ENCODE peak calls at places on chromosomes 7 and 10, in four cellular contexts. One of them, this sample, is unnamed.

GRCh38 chr7:111829221-111829620 is 266.9 kb upstream of the IMMP2L start:
- DNase-seq in neural progenitor cell: no peak
- DNase-seq in GM23248: no peak
- DNase-seq in SK-N-SH: no peak
- DNase-seq in this sample: no peak

GRCh38 chr7:127877951-127878350 is 153.3 kb downstream of the LRRC4 start:
- DNase-seq in neural progenitor cell: no peak
- DNase-seq in GM23248: no peak
- DNase-seq in SK-N-SH: no peak
- DNase-seq in this sample: no peak

GRCh38 chr10:21293518-21294356 is 231.7 kb downstream of the SKIDA1 start:
- DNase-seq in neural progenitor cell: peak; percentile 64
- DNase-seq in GM23248: no peak
- DNase-seq in SK-N-SH: no peak
- DNase-seq in this sample: no peak

GRCh38 chr10:50991496-50992355 is 82.6 kb upstream of the PRKG1 start:
- DNase-seq in neural progenitor cell: peak; percentile 58
- DNase-seq in GM23248: peak; percentile 79
- DNase-seq in SK-N-SH: peak; percentile 64
- DNase-seq in this sample: no peak

GRCh38 chr10:76581685-76582084 is 1055.9 kb downstream of the KCNMA1 start:
- DNase-seq in neural progenitor cell: no peak
- DNase-seq in GM23248: no peak
- DNase-seq in SK-N-SH: no peak
- DNase-seq in this sample: no peak

GRCh38 chr7:159145544-159145891 is 851 bp upstream of the VIPR2 start:
- DNase-seq in neural progenitor cell: no peak
- DNase-seq in GM23248: peak; percentile 2
- DNase-seq in SK-N-SH: peak; percentile 54
- DNase-seq in this sample: no peak

GRCh38 chr10:30017576-30017975 is 41.8 kb downstream of the JCAD start:
- DNase-seq in neural progenitor cell: no peak
- DNase-seq in GM23248: no peak
- DNase-seq in SK-N-SH: no peak
- DNase-seq in this sample: no peak

GRCh38 chr10:132420469-132421376 is 23.7 kb downstream of the PWWP2B start:
- DNase-seq in neural progenitor cell: no peak
- DNase-seq in GM23248: peak; percentile 20
- DNase-seq in SK-N-SH: peak; percentile 43
- DNase-seq in this sample: peak; percentile 52

GRCh38 chr10:1404236-1404952 is 332.9 kb downstream of the ADARB2 start:
- DNase-seq in neural progenitor cell: no peak
- DNase-seq in GM23248: no peak
- DNase-seq in SK-N-SH: no peak
- DNase-seq in this sample: no peak

GRCh38 chr10:116688241-116688711 is 54.1 kb downstream of the HSPA12A start:
- DNase-seq in neural progenitor cell: no peak
- DNase-seq in GM23248: peak; percentile 80
- DNase-seq in SK-N-SH: no peak
- DNase-seq in this sample: no peak

GRCh38 chr7:31919678-31920369 is 150.4 kb downstream of the PDE1C start:
- DNase-seq in neural progenitor cell: no peak
- DNase-seq in GM23248: no peak
- DNase-seq in SK-N-SH: no peak
- DNase-seq in this sample: no peak

GRCh38 chr10:98878418-98878817 is 357.2 kb downstream of the HPSE2 start:
- DNase-seq in neural progenitor cell: no peak
- DNase-seq in GM23248: no peak
- DNase-seq in SK-N-SH: no peak
- DNase-seq in this sample: no peak

GRCh38 chr10:96407560-96408069 is 48.8 kb upstream of the OPALIN start:
- DNase-seq in neural progenitor cell: no peak
- DNase-seq in GM23248: no peak
- DNase-seq in SK-N-SH: no peak
- DNase-seq in this sample: no peak

GRCh38 chr10:17460732-17461131 is 6.3 kb upstream of the ST8SIA6 start:
- DNase-seq in neural progenitor cell: no peak
- DNase-seq in GM23248: no peak
- DNase-seq in SK-N-SH: no peak
- DNase-seq in this sample: no peak

GRCh38 chr10:133358162-133358919 is 522 bp upstream of the FUOM start:
- DNase-seq in neural progenitor cell: no peak
- DNase-seq in GM23248: no peak
- DNase-seq in SK-N-SH: peak; percentile 38
- DNase-seq in this sample: no peak

GRCh38 chr10:62514079-62514693 is 140.0 kb downstream of the ZNF365 start:
- DNase-seq in neural progenitor cell: no peak
- DNase-seq in GM23248: peak; percentile 20
- DNase-seq in SK-N-SH: no peak
- DNase-seq in this sample: no peak

GRCh38 chr10:121394586-121394985 is 203.7 kb downstream of the FGFR2 start:
- DNase-seq in neural progenitor cell: no peak
- DNase-seq in GM23248: no peak
- DNase-seq in SK-N-SH: no peak
- DNase-seq in this sample: no peak

GRCh38 chr10:26242752-26243151 is 26.2 kb downstream of the GAD2 start:
- DNase-seq in neural progenitor cell: peak; percentile 92
- DNase-seq in GM23248: no peak
- DNase-seq in SK-N-SH: no peak
- DNase-seq in this sample: no peak

GRCh38 chr7:127847641-127848040 is 183.6 kb downstream of the LRRC4 start:
- DNase-seq in neural progenitor cell: no peak
- DNase-seq in GM23248: no peak
- DNase-seq in SK-N-SH: no peak
- DNase-seq in this sample: no peak

GRCh38 chr10:33329178-33329577 is 5.3 kb downstream of the NRP1 start:
- DNase-seq in neural progenitor cell: no peak
- DNase-seq in GM23248: no peak
- DNase-seq in SK-N-SH: no peak
- DNase-seq in this sample: no peak
- H3K4me3 ChIP-seq in neural progenitor cell: no peak overlapping the region
- H3K4me3 ChIP-seq in GM23248: peak overlapping the region; percentile 10
- H3K4me3 ChIP-seq in SK-N-SH: peak overlapping the region; percentile 11
- H3K4me3 ChIP-seq in this sample: no peak overlapping the region

DNA sequence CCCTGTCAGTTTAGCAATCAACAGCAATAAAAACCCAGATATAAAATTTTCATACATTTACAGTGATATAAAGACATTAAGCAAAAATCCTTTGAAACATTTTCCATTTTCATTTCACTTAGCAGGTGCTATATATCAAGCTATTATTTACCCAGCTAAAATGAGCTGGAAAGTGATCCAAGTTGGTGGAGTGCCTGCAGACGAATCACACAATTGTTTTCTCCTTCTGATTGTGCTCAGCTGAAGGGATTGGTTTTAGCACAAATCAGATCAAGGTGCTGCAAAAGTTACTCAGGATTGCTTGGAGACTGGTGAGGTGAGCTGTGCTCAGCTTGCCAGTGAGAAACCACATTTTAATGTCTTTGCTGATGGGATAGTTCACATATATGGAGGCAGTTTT is 138.1 kb downstream of the LRMDA start:
- DNase-seq in neural progenitor cell: no peak
- DNase-seq in GM23248: no peak
- DNase-seq in SK-N-SH: no peak
- DNase-seq in this sample: no peak
- TF ChIP-seq EZH2phosphoT487 in neural progenitor cell: no peak
- TF ChIP-seq EZH2phosphoT487 in GM23248: no peak
- TF ChIP-seq EZH2phosphoT487 in SK-N-SH: no peak
- TF ChIP-seq EZH2phosphoT487 in this sample: no peak

DNA sequence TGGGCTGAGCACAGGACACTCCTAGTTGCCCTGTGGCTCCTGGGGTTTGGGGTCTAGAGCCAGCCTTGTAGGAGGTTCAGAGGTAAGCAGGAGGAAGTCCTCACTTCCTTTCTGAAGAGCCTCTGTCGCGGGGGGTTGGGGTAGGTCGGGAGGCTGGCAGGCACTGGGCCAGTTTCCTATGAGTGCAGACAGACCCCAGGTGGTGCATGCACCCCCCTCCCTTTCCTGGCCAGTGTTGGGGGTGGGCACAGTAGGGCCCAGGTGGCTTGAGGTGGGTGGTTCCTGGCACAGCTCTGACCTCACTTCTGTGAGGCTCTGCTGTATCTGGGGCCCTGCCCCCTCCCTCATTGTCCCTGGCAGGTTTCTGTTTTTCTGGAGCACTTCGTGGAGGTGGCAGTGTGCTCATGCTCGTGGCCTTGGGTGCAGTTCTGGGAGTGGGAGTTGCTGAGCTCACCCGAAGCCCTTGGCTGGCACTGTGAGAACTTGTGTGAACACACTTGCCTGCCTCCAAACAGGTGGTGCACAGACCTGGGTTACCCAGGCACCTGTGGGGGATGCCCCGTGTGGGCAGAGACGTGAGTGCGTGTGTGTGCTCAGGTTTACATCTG is 1.8 kb downstream of the PALD1 start:
- DNase-seq in neural progenitor cell: no peak
- DNase-seq in GM23248: no peak
- DNase-seq in SK-N-SH: no peak
- DNase-seq in this sample: peak; percentile 86
- H3K27ac ChIP-seq in neural progenitor cell: no peak overlapping the region
- H3K27ac ChIP-seq in GM23248: no peak overlapping the region
- H3K27ac ChIP-seq in SK-N-SH: no peak overlapping the region
- H3K27ac ChIP-seq in this sample: peak overlapping the region; percentile 74

DNA sequence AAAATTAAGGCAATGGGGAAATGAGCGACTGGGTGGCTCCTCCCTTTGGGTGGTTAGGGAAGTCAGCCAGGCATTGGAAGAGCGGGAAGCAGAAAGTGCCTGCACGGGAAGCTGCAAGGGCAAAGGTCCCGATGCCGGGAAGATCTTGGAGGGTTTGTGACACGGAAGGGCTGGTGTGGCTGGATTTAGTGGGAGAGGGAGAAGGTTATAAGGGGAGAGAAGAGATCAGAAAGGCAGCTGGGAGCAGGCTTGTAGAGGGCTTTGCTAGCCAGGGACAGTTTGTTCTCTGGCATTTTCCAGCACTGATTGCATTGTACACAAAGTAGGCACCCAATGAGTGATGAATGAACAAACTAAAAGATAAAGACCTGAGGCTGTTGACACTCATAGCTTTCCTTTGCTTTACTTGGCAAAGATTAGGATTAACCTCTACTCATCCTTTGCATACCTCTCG is 67.7 kb downstream of the NAMPT start:
- DNase-seq in neural progenitor cell: no peak
- DNase-seq in GM23248: peak; percentile 65
- DNase-seq in SK-N-SH: no peak
- DNase-seq in this sample: no peak
- H3K4me3 ChIP-seq in neural progenitor cell: no peak overlapping the region
- H3K4me3 ChIP-seq in GM23248: peak overlapping the region; percentile 53
- H3K4me3 ChIP-seq in SK-N-SH: peak overlapping the region; percentile 4
- H3K4me3 ChIP-seq in this sample: no peak overlapping the region

DNA sequence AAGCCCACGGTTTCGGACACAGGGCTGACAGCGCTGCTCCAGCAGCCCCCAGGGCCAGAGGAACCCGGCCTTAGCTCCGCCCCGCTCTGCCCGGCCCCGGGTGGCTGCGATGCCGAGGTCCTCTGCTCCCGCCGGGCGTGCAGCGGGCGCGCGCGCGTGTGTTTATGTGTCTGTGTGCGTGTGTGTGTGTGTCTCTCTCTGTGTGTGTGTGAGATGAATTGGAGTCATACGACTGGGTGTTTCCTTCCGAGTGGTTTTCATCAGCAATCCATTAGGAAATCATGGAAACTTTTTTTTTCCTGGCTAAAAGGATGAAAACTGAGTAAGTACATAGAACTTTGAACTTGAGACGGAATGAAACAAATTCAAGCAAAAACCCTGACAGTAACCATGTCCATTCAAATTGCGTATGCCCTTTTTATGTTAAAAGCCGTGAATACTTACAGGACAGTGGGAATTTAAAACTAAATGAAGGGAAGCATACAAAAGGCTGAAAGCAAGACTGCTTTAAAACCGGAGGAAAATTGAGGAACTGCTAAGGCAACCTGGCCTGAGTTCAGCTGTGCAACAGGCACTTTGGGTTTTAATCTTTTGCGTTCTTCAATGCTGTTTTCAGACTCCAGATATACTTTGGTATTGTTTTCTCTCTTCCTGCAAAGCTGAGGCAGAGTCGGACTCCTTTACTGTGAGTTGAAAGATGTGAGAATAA is at the start of gene CPED1:
- DNase-seq in neural progenitor cell: peak; percentile 77
- DNase-seq in GM23248: peak; percentile 85
- DNase-seq in SK-N-SH: peak; percentile 88
- DNase-seq in this sample: peak; percentile 10
- TF ChIP-seq EZH2phosphoT487 in neural progenitor cell: peak; percentile 29
- TF ChIP-seq EZH2phosphoT487 in GM23248: no peak
- TF ChIP-seq EZH2phosphoT487 in SK-N-SH: no peak
- TF ChIP-seq EZH2phosphoT487 in this sample: peak; percentile 22

GRCh38 chr7:71984348-71984747 is 427.8 kb downstream of the CALN1 start:
- DNase-seq in neural progenitor cell: no peak
- DNase-seq in GM23248: no peak
- DNase-seq in SK-N-SH: no peak
- DNase-seq in this sample: no peak

GRCh38 chr7:71990138-71990462 is 422.0 kb downstream of the CALN1 start:
- DNase-seq in neural progenitor cell: no peak
- DNase-seq in GM23248: no peak
- DNase-seq in SK-N-SH: no peak
- DNase-seq in this sample: no peak

GRCh38 chr7:71982847-71983246 is 429.3 kb downstream of the CALN1 start:
- DNase-seq in neural progenitor cell: no peak
- DNase-seq in GM23248: no peak
- DNase-seq in SK-N-SH: no peak
- DNase-seq in this sample: no peak

GRCh38 chr7:71988176-71988575 is 424.0 kb downstream of the CALN1 start:
- DNase-seq in neural progenitor cell: no peak
- DNase-seq in GM23248: no peak
- DNase-seq in SK-N-SH: no peak
- DNase-seq in this sample: no peak

DNA sequence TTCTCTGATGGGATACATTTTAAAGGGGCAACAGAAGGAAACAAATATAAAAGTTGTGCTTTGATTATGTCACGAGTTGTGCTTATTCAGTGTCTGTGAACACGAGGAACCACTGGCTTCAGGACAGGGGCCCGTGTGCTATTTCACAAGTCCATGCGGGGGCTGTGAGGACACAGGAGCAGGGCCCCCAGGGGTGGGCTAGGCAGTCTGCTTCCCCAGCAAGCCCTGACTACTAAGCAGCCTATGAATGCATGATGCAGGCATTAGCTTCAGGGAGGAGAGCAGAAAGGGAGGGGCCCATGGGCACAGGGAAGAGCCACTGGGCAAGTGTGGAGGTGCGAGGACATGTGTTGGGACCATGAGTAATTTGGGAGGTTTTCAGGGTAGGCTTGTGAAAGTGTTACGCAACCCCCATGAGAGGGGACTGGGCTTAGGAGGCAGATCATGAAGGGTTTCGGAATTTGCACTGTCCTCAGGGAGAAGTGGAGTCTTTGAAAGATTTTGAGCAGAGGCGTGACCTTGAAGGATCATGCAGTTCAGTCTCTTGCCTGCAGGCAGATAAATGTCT is 424.9 kb downstream of the CALN1 start:
- DNase-seq in neural progenitor cell: no peak
- DNase-seq in GM23248: no peak
- DNase-seq in SK-N-SH: no peak
- DNase-seq in this sample: no peak
- H3K27ac ChIP-seq in neural progenitor cell: no peak overlapping the region
- H3K27ac ChIP-seq in GM23248: no peak overlapping the region
- H3K27ac ChIP-seq in SK-N-SH: no peak overlapping the region
- H3K27ac ChIP-seq in this sample: no peak overlapping the region

GRCh38 chr10:74234569-74234968 is 83.5 kb downstream of the ADK start:
- DNase-seq in neural progenitor cell: no peak
- DNase-seq in GM23248: peak; percentile 54
- DNase-seq in SK-N-SH: no peak
- DNase-seq in this sample: peak; percentile 20
- H3K4me3 ChIP-seq in neural progenitor cell: no peak overlapping the region
- H3K4me3 ChIP-seq in GM23248: no peak overlapping the region
- H3K4me3 ChIP-seq in SK-N-SH: no peak overlapping the region
- H3K4me3 ChIP-seq in this sample: no peak overlapping the region